ENCODE peak calls at places on chromosomes 1 and 21, in seven cellular contexts. R, I, W, P, C, V and D are unnamed samples.

GRCh38 chr1:87329051-87329755 is 523 bp downstream of the LMO4 start:
- DNase-seq in R (no peak), I (no peak), W (peak; percentile 46), P (no peak), C (peak; percentile 45), V (peak; percentile 34), D (no peak)

GRCh38 chr1:223307544-223307943 is 56.4 kb downstream of the SUSD4 start:
- DNase-seq in R (no peak), I (no peak), W (no peak), P (no peak), C (no peak), V (no peak), D (no peak)

GRCh38 chr1:21397813-21398188 is 42.1 kb upstream of the NBPF3 start:
- DNase-seq in R (no peak), I (peak; percentile 17), W (no peak), P (no peak), C (no peak), V (no peak), D (no peak)

GRCh38 chr1:30823969-30824735 is 66.6 kb upstream of the LAPTM5 start:
- DNase-seq in R (peak; percentile 98), I (peak; percentile 93), W (peak; percentile 96), P (peak; percentile 99), C (peak; percentile 92), V (peak; percentile 95), D (peak; percentile 92)

GRCh38 chr1:201261771-201262547 is 21.3 kb upstream of the PKP1 start:
- DNase-seq in R (no peak), I (no peak), W (no peak), P (no peak), C (no peak), V (no peak), D (peak; percentile 54)

GRCh38 chr1:16386454-16387113 is 19.5 kb downstream of the SZRD1 start:
- DNase-seq in R (no peak), I (no peak), W (no peak), P (peak; percentile 44), C (no peak), V (no peak), D (no peak)

GRCh38 chr1:31396633-31397351 is 16.2 kb upstream of the SERINC2 start:
- DNase-seq in R (no peak), I (no peak), W (no peak), P (peak; percentile 81), C (no peak), V (no peak), D (peak; percentile 99)

GRCh38 chr1:15681346-15682290 is 2.5 kb upstream of the PLEKHM2 start:
- DNase-seq in R (no peak), I (no peak), W (no peak), P (no peak), C (no peak), V (no peak), D (peak; percentile 68)

GRCh38 chr1:38418195-38419030 is 371.8 kb upstream of the POU3F1 start:
- DNase-seq in R (no peak), I (peak; percentile 61), W (no peak), P (no peak), C (peak; percentile 8), V (no peak), D (no peak)

GRCh38 chr21:38227401-38227800 is 29.4 kb upstream of the KCNJ15 start:
- DNase-seq in R (no peak), I (no peak), W (no peak), P (no peak), C (no peak), V (no peak), D (no peak)
- H3K9me3 ChIP-seq in R (peaks cover 70% of the 10 kb centered on the region), I (peaks cover 9% of the 10 kb centered on the region), W (no peaks in the 10 kb centered on the region), P (peaks cover 45% of the 10 kb centered on the region), C (peaks cover 3% of the 10 kb centered on the region), V (peaks cover 37% of the 10 kb centered on the region), D (peaks cover 21% of the 10 kb centered on the region)

DNA sequence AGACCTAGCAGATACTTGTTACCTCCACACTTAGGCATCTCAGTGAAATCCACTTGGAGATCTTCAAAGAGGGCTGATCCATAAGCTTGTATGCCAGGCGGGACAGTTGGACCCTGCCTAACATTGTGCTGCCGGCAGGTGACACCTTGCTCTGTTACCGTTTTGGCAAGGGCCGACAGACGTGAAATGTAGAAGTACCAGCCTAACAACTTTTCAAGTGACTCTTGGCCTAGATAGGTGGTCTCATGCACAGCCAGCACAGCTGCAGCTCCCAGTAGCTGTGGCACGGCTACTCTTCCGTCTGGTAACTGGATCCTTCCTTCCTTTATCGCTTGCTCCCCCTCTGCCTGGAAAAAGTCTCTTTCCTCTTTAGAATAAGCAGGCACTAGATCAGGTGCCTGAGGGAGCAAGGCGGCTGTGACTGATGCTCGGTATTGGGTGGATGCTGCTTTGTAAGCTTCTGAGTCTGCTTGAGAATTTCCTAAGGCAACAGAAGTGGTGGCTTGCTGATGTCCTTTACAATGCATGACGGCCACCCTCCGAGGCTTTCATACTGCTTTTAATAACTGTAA is 713.5 kb downstream of the AMY1C start:
- DNase-seq in R (no peak), I (no peak), W (no peak), P (no peak), C (no peak), V (no peak), D (no peak)
- H3K9me3 ChIP-seq in R (peaks cover 67% of the 10 kb centered on the region), I (no peaks in the 10 kb centered on the region), W (no peaks in the 10 kb centered on the region), P (peaks cover 49% of the 10 kb centered on the region), C (no peaks in the 10 kb centered on the region), V (peaks cover 7% of the 10 kb centered on the region), D (no peaks in the 10 kb centered on the region)

GRCh38 chr21:8993284-8993942 is 1528.0 kb upstream of the TPTE start:
- DNase-seq in R (no peak), I (no peak), W (no peak), P (no peak), C (no peak), V (no peak), D (no peak)
- H3K9me3 ChIP-seq in R (peaks cover 4% of the 10 kb centered on the region), I (no peaks in the 10 kb centered on the region), W (no peaks in the 10 kb centered on the region), P (peaks cover 48% of the 10 kb centered on the region), C (no peaks in the 10 kb centered on the region), V (no peaks in the 10 kb centered on the region), D (peaks cover 53% of the 10 kb centered on the region)

GRCh38 chr1:22814176-22815042 is 103.8 kb downstream of the EPHB2 start:
- DNase-seq in R (no peak), I (no peak), W (peak; percentile 61), P (no peak), C (peak; percentile 46), V (peak; percentile 69), D (no peak)

GRCh38 chr1:22815421-22816062 is 104.9 kb downstream of the EPHB2 start:
- DNase-seq in R (no peak), I (no peak), W (no peak), P (no peak), C (no peak), V (peak; percentile 42), D (no peak)

GRCh38 chr1:22816063-22816775 is 105.6 kb downstream of the EPHB2 start:
- DNase-seq in R (no peak), I (no peak), W (no peak), P (no peak), C (no peak), V (peak; percentile 38), D (no peak)

GRCh38 chr1:22816803-22817202 is 106.2 kb downstream of the EPHB2 start:
- DNase-seq in R (no peak), I (no peak), W (no peak), P (no peak), C (no peak), V (no peak), D (no peak)

GRCh38 chr1:22815043-22815365 is 104.4 kb downstream of the EPHB2 start:
- DNase-seq in R (no peak), I (no peak), W (no peak), P (no peak), C (no peak), V (no peak), D (no peak)
- H3K9me3 ChIP-seq in R (no peaks in the 10 kb centered on the region), I (no peaks in the 10 kb centered on the region), W (no peaks in the 10 kb centered on the region), P (no peaks in the 10 kb centered on the region), C (no peaks in the 10 kb centered on the region), V (no peaks in the 10 kb centered on the region), D (no peaks in the 10 kb centered on the region)

DNA sequence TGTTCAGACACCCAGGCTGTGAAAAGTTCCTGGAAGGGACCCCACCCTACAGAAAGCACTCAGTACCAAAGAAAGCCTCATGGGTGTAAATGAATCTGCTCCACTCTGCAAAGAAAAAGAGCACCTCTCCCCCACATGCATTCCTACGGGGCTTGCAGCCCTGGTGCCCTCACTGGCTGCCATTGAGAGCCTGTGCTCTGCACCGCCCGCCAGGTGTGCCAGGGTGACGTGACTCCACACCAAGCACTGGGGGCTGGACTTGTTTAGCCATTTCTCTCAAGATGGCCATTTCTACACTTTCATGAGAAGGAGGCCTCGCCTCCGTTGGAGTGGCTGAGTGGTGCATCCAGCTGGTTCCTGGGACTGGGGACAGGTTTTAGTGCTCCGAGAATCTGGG is 380.5 kb upstream of the VAMP3 start:
- DNase-seq in R (no peak), I (no peak), W (no peak), P (no peak), C (no peak), V (no peak), D (no peak)
- H3K9me3 ChIP-seq in R (peaks cover 7% of the 10 kb centered on the region), I (no peaks in the 10 kb centered on the region), W (no peaks in the 10 kb centered on the region), P (peaks cover 5% of the 10 kb centered on the region), C (no peaks in the 10 kb centered on the region), V (peaks cover 6% of the 10 kb centered on the region), D (peaks cover 3% of the 10 kb centered on the region)

DNA sequence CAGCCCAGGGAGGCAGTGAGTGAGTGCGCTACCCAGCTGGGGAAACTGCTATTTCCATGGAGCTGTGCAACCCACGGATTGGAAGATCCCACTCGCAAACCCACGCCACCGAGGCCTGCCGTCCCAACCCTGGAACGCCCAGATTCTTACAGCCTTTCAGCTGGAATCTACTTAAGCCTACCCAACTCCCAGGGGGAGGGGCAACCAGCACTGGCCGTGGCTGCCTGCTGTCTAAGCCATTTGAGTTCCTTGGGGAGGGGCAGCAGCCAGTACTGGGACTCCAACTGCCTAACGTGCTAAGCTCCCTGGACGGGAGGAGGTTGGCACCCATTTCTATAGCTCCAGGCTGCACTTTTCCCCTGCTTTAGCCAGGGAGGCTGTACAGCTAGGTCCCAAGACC is 27.1 kb upstream of the ZNF669 start:
- DNase-seq in R (no peak), I (no peak), W (no peak), P (no peak), C (no peak), V (no peak), D (no peak)
- H3K9me3 ChIP-seq in R (peaks cover 56% of the 10 kb centered on the region), I (peaks cover 22% of the 10 kb centered on the region), W (no peaks in the 10 kb centered on the region), P (peaks cover 22% of the 10 kb centered on the region), C (peaks cover 8% of the 10 kb centered on the region), V (peaks cover 30% of the 10 kb centered on the region), D (peaks cover 5% of the 10 kb centered on the region)

DNA sequence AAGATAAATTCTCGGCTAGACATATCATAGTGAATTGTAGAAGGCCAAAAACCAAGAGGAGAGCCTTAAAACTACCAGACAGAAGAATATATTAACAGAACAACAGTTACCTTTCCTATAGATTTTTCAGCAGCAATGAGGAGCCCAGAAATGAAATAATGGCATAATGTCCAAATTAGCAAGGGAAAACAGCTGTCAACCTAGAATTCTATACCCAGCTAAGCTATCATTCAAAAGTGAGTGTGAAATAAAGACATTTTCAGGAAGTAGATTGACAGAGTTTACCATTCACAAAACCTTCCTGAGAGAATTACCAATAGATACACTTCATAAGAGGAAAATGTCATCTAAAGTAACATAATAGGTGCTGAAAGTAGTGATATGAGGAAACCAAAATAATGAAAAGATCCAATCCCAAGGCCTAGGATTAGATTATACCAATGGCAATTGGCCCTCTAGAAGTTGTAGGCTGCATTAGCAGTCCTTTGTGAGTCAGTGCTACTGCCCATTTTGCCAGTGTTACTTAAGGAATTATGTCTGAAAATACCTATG is 34.5 kb downstream of the OBSCN start:
- DNase-seq in R (no peak), I (no peak), W (no peak), P (no peak), C (no peak), V (no peak), D (no peak)
- H3K9me3 ChIP-seq in R (peaks cover 59% of the 10 kb centered on the region), I (peaks cover 48% of the 10 kb centered on the region), W (no peaks in the 10 kb centered on the region), P (peaks cover 43% of the 10 kb centered on the region), C (no peaks in the 10 kb centered on the region), V (peaks cover 47% of the 10 kb centered on the region), D (peaks cover 18% of the 10 kb centered on the region)